ENCODE peak calls at places on chromosome 11, in six cellular contexts. T is Karpas-422; R is NCI-H1105; U is stimulated activated CD8-positive, alpha-beta memory T cell treated with anti-CD3 and anti-CD28 coated beads, Interleukin-2, amount 100 ng/mL, for 1 hour; S is CD14-positive monocyte; P is NB4. W is an unnamed sample.

GRCh38 chr11:35321111-35321510 is 98.2 kb downstream of the SLC1A2 start:
- DNase-seq in T (no peak), R (no peak), U (no peak), S (no peak), P (no peak), W (no peak)

GRCh38 chr11:121649798-121650197 is 197.0 kb upstream of the SORL1-AS1 start:
- DNase-seq in T (no peak), R (no peak), U (no peak), S (no peak), P (no peak), W (no peak)

GRCh38 chr11:128420943-128421342 is 166.4 kb downstream of the ETS1 start:
- DNase-seq in T (no peak), R (no peak), U (no peak), S (no peak), P (peak), W (no peak)

GRCh38 chr11:69166186-69167115 is 10.7 kb downstream of the SMIM38 start:
- DNase-seq in T (peak), R (no peak), U (peak), S (no peak), P (peak), W (no peak)

GRCh38 chr11:122784325-122785155 is 53.8 kb upstream of the CRTAM start:
- DNase-seq in T (no peak), R (no peak), U (no peak), S (no peak), P (no peak), W (no peak)

GRCh38 chr11:120023551-120023950 is 114.4 kb downstream of the TRIM29 start:
- DNase-seq in T (no peak), R (no peak), U (no peak), S (no peak), P (no peak), W (no peak)

GRCh38 chr11:9716275-9717039 is 52.6 kb downstream of the SWAP70 start:
- DNase-seq in T (peak), R (no peak), U (no peak), S (peak), P (peak), W (no peak)

GRCh38 chr11:133726576-133726975 is 118.7 kb downstream of the SPATA19 start:
- DNase-seq in T (no peak), R (no peak), U (no peak), S (no peak), P (no peak), W (no peak)

GRCh38 chr11:18404062-18404461 is 8.1 kb upstream of the LDHC start:
- DNase-seq in T (no peak), R (no peak), U (no peak), S (no peak), P (no peak), W (no peak)

GRCh38 chr11:74447720-74448119 is 19.6 kb downstream of the KCNE3 start:
- DNase-seq in T (no peak), R (no peak), U (no peak), S (no peak), P (no peak), W (no peak)

GRCh38 chr11:1889527-1889930 is 2.2 kb downstream of the PRR33 start:
- DNase-seq in T (no peak), R (no peak), U (no peak), S (peak), P (no peak), W (no peak)

GRCh38 chr11:1227551-1228182 is 4.8 kb downstream of the MUC5B start:
- DNase-seq in T (no peak), R (no peak), U (no peak), S (peak), P (no peak), W (no peak)

GRCh38 chr11:3824714-3825472 is 15.9 kb downstream of the RHOG start:
- DNase-seq in T (peak), R (peak), U (peak), S (peak), P (peak), W (peak)

GRCh38 chr11:63870351-63871197 is 31.7 kb downstream of the MARK2 start:
- DNase-seq in T (no peak), R (no peak), U (no peak), S (no peak), P (no peak), W (no peak)

GRCh38 chr11:10866893-10867331 is 9.1 kb upstream of the ZBED5 start:
- DNase-seq in T (no peak), R (no peak), U (no peak), S (no peak), P (peak), W (no peak)

GRCh38 chr11:65058419-65059054 is at the start of gene NAALADL1:
- DNase-seq in T (no peak), R (no peak), U (no peak), S (no peak), P (no peak), W (no peak)

GRCh38 chr11:34988294-34989255 is 72.2 kb downstream of the PDHX start:
- DNase-seq in T (no peak), R (no peak), U (no peak), S (no peak), P (peak), W (no peak)

GRCh38 chr11:126334665-126335462 is 20.6 kb upstream of the ST3GAL4 start:
- DNase-seq in T (no peak), R (no peak), U (no peak), S (peak), P (no peak), W (no peak)

GRCh38 chr11:46342237-46342636 is 5.0 kb upstream of the DGKZ start:
- DNase-seq in T (no peak), R (no peak), U (no peak), S (no peak), P (peak), W (no peak)

GRCh38 chr11:73012121-73012863 is 129.8 kb downstream of the FCHSD2 start:
- DNase-seq in T (no peak), R (no peak), U (no peak), S (no peak), P (no peak), W (no peak)

GRCh38 chr11:12201016-12201985 is 90.9 kb downstream of the MICAL2 start:
- DNase-seq in T (no peak), R (no peak), U (no peak), S (no peak), P (peak), W (no peak)

GRCh38 chr11:107040447-107041444 is 22.5 kb upstream of the GUCY1A2 start:
- DNase-seq in T (no peak), R (no peak), U (no peak), S (no peak), P (peak), W (no peak)

GRCh38 chr11:76667271-76667818 is 3.2 kb downstream of the LRRC32 start:
- DNase-seq in T (no peak), R (no peak), U (no peak), S (peak), P (no peak), W (no peak)

GRCh38 chr11:69674267-69674885 is 777 bp downstream of the LTO1 start:
- DNase-seq in T (peak), R (no peak), U (no peak), S (no peak), P (peak), W (no peak)

GRCh38 chr11:75768909-75769771 is 562 bp downstream of the DGAT2 start:
- DNase-seq in T (no peak), R (no peak), U (no peak), S (peak), P (no peak), W (no peak)

GRCh38 chr11:132994038-132994502 is 538.2 kb downstream of the OPCML start:
- DNase-seq in T (no peak), R (peak), U (no peak), S (no peak), P (no peak), W (no peak)

GRCh38 chr11:69017951-69018350 is 4.9 kb upstream of the MRGPRF start:
- DNase-seq in T (no peak), R (no peak), U (no peak), S (no peak), P (no peak), W (no peak)

W was measured in activated naive CD4-positive, alpha-beta T cell.